ENCODE peak calls at places on chromosomes 11 and 22, in six cellular contexts. I, V, P, H, S and Z are unnamed samples.

GRCh38 chr11:74442601-74443000 is 24.7 kb downstream of the KCNE3 start:
- DNase-seq in P (no peak), V (no peak), I (no peak), H (no peak), S (peak), Z (no peak)

GRCh38 chr11:133835258-133836075 is 9.8 kb downstream of the SPATA19 start:
- DNase-seq in S (peak), I (peak), P (peak), H (peak), V (no peak), Z (peak)

GRCh38 chr11:112967082-112967481 is 5.9 kb downstream of the NCAM1 start:
- DNase-seq in V (no peak), P (no peak), S (no peak), I (no peak), H (no peak), Z (no peak)

GRCh38 chr11:126725521-126725920 is 275.0 kb downstream of the KIRREL3 start:
- DNase-seq in S (no peak), V (no peak), P (no peak), H (no peak), I (no peak), Z (no peak)

GRCh38 chr11:15673408-15673811 is 558.7 kb downstream of the INSC start:
- DNase-seq in H (peak), V (no peak), I (no peak), P (no peak), S (no peak), Z (no peak)

GRCh38 chr11:68954970-68955958 is 25.5 kb downstream of the MRGPRD start:
- DNase-seq in V (peak), H (no peak), I (no peak), P (no peak), S (peak), Z (no peak)

GRCh38 chr11:76783901-76784813 is 1.0 kb downstream of the TSKU start:
- DNase-seq in I (no peak), P (peak), V (peak), S (peak), H (peak), Z (peak)

GRCh38 chr11:20759541-20759940 is 90.2 kb downstream of the NELL1 start:
- DNase-seq in I (no peak), S (no peak), H (no peak), V (no peak), P (no peak), Z (no peak)

GRCh38 chr11:110092577-110093406 is at the start of gene ZC3H12C:
- DNase-seq in P (peak), H (peak), I (no peak), V (peak), S (peak), Z (peak)

GRCh38 chr22:43828711-43829447 is 16.8 kb upstream of the EFCAB6 start:
- DNase-seq in S (peak), V (no peak), I (no peak), H (peak), P (no peak), Z (no peak)

GRCh38 chr11:17605736-17606135 is 58.7 kb downstream of the OTOG start:
- DNase-seq in V (no peak), H (no peak), S (no peak), P (no peak), I (no peak), Z (peak)

GRCh38 chr11:46252373-46252914 is 25.0 kb upstream of the CREB3L1 start:
- DNase-seq in H (no peak), V (peak), I (no peak), S (no peak), P (no peak), Z (no peak)

GRCh38 chr11:128052912-128053641 is 534.3 kb downstream of the ETS1 start:
- DNase-seq in S (peak), I (no peak), H (no peak), V (no peak), P (no peak), Z (no peak)

GRCh38 chr22:44952863-44953790 is 56.7 kb downstream of the PHF21B start:
- DNase-seq in V (no peak), H (no peak), P (no peak), I (no peak), S (no peak), Z (no peak)

DNA sequence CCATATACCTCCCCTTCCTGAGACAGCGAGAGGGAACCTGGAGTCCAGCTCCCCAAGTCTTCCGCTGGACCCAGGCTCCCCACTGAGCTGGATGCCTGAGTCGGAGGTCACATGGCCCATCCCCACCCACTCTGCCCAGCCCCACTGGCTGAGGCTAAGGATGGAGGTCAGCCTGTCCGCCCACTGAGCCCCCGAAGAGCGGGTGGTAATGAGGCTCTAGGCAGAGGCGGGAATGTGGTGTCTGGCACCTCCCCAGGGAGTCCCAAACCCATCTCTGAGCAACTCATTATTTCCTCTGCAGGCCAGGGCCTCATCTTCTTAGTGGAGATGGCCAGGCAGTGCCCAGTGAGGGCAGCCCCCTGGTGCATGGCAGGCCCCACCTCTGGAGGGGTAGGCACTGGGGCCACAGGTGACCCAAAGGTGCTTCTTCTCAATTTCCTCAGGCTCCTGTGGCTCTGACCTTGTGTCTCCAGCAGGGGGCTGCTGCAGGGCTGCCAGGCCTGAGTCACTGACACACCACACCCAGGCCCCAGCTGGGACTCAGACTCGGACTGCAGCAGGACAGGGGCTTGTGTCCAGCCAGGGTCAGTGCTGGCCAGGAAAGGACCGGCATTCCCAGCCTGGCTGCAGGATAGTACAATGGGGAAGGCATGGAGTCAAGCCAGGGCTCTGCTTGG is 10.2 kb upstream of the PDE2A start:
- DNase-seq in V (peak), I (no peak), S (peak), P (peak), H (peak), Z (no peak)
- TF ChIP-seq CTCF in V (peak), I (peak), S (peak), P (peak), H (peak), Z (peak)

DNA sequence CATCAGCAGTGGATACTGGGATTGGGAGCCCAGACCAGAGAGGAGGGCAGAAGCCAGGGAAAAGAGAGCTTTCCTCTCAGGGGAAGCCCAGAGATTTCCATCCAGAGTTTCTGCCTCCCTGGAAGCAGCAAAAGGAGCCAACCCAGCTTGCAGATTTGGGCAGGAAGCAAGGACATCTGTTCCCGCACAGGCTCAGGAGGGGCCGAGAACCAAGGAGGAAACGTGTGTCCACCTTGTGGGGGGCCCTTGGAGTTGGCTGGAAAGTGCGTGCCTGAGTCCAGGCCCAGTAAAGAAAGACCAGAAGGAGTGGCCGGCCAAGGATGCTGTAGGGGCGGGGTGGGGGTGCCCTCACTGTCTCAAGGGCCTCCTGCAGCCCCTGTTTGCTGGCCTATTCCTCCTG is 6.0 kb upstream of the NPTXR start:
- DNase-seq in S (no peak), H (no peak), P (no peak), I (no peak), V (no peak), Z (no peak)
- TF ChIP-seq CTCF in S (no peak), H (no peak), P (no peak), I (no peak), V (no peak), Z (no peak)

GRCh38 chr11:29227816-29228215 is 789.0 kb downstream of the KCNA4 start:
- DNase-seq in P (no peak), H (no peak), V (no peak), S (no peak), I (no peak), Z (no peak)

GRCh38 chr11:29231586-29231985 is 785.2 kb downstream of the KCNA4 start:
- DNase-seq in S (no peak), I (no peak), P (no peak), V (no peak), H (no peak), Z (no peak)

DNA sequence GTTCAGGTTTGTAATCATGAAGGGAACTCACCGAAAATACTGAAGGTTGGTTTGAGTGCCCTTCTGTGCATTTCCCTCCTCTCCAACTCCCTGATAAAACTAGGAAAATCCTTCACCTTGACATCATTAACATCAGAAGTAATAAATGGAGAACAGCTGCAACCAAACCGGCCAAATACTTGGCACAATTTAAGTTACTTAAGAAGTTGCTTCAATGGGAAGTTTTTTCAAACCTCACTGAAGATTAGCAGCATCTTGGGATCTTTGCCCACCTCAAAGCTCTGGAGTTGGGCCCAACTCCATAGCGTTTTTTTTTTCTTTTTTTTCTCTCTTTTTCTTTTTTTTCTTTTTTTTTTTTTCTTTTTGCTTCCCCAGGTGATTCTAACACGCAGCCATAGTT is 784.8 kb downstream of the KCNA4 start:
- DNase-seq in V (no peak), P (no peak), I (no peak), S (no peak), H (no peak), Z (no peak)
- TF ChIP-seq CTCF in V (no peak), P (no peak), I (no peak), S (no peak), H (no peak), Z (no peak)

GRCh38 chr22:31492151-31492550 is 2.5 kb upstream of the EIF4ENIF1 start:
- DNase-seq in P (no peak), V (no peak), I (no peak), S (no peak), H (no peak), Z (no peak)

GRCh38 chr22:31496735-31497146 is 405 bp downstream of the SFI1 start:
- DNase-seq in I (no peak), H (no peak), S (peak), V (no peak), P (peak), Z (no peak)

GRCh38 chr22:31495343-31495742 is 993 bp upstream of the SFI1 start:
- DNase-seq in H (no peak), P (no peak), V (no peak), S (no peak), I (no peak), Z (no peak)

GRCh38 chr22:31497148-31497938 is 1.0 kb downstream of the SFI1 start:
- DNase-seq in H (no peak), V (no peak), P (no peak), S (no peak), I (no peak), Z (no peak)

GRCh38 chr22:31496007-31496734 is at the start of gene SFI1:
- DNase-seq in I (no peak), H (peak), P (peak), S (peak), V (peak), Z (peak)
- TF ChIP-seq CTCF in I (no peak), H (peak), P (no peak), S (peak), V (peak), Z (peak)

DNA sequence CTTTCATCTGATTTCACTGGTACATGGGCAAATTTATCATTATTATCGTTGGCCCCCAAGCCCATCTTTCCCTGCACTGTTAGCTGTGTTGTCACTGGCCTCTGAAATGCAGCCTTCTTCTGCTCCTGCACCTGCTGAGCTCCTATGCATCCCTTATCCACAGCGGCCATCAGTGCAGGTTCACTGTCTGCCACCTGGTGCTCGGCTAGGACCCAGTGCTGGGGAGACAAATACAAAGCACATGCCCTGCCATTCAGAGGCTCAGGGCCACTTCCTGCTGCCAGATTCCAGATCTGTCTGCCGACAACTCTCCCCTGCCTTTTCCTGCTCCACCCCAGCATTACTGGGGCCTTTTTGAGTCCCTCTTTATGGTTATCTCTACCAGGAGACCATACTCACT is 1205.4 kb downstream of the TBC1D22A start:
- DNase-seq in I (no peak), H (no peak), P (no peak), V (no peak), S (no peak), Z (peak)
- TF ChIP-seq CTCF in I (no peak), H (no peak), P (no peak), V (no peak), S (no peak), Z (no peak)

DNA sequence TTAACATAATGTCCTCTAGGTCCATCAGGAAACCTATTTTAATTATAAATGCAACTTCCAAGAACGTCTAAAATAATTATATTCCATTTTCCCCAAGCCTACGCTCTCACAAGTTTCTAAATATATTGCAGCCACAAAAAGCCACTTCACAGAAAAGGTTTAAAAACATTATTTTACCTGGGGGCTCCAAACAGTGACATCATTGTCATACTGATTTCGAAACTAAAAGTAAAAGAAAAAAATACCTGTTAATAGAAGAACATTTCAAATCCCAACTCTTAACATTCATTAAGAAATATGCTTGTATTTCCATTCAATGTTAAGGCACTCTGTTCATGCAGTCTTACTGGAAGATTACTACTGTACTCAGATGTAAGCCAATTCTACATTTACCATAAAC is 1.4 kb downstream of the PSMA1 start:
- DNase-seq in P (no peak), S (no peak), I (no peak), H (no peak), V (no peak), Z (no peak)
- TF ChIP-seq CTCF in P (no peak), S (no peak), I (no peak), H (no peak), V (no peak), Z (no peak)

GRCh38 chr22:27805841-27806240 is 4.3 kb upstream of the MN1 start:
- DNase-seq in S (no peak), H (no peak), I (no peak), P (no peak), V (no peak), Z (no peak)

GRCh38 chr22:27802389-27803079 is 978 bp upstream of the MN1 start:
- DNase-seq in I (no peak), H (no peak), P (no peak), V (no peak), S (no peak), Z (no peak)

GRCh38 chr22:27804016-27804415 is 2.5 kb upstream of the MN1 start:
- DNase-seq in S (no peak), H (no peak), P (no peak), I (no peak), V (no peak), Z (no peak)

GRCh38 chr22:27801616-27802388 is at the start of gene MN1:
- DNase-seq in I (no peak), V (peak), H (peak), S (peak), P (peak), Z (no peak)

DNA sequence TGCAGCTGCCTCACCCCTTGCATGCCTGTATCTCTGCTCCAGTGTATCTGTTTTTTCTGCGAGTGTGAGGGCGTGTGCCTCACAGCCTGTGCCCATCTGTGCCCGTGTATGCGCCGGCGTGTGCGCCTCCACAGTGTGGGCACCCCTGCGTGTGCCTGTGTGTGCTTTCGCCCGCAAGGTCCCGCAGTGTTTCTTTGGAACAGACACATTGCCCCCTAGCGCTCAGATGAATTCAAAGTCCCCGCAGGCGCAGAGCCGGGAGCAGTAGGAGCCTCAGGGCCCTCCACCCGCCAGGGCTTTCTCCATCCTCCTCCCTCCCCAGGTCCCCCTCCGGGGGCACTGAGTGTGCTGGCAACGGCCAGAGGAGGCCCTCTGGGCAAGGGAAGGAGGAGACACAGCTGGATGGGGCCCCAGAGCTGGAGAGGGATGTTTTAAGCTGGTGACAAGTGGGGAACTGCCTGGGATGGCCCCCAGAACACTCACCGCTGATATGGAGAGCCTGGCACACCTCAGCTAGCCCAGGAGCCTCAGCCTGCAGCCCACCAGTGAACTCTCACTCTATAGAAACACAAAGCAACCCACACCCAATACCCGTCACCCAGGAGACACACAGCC is 3.2 kb upstream of the MN1 start:
- DNase-seq in P (peak), V (peak), H (peak), S (peak), I (no peak), Z (no peak)
- TF ChIP-seq CTCF in P (peak), V (peak), H (peak), S (peak), I (peak), Z (peak)

GRCh38 chr11:67288198-67288451 is 978 bp upstream of the ANKRD13D start:
- DNase-seq in S (no peak), I (no peak), P (no peak), H (no peak), V (no peak), Z (no peak)
- TF ChIP-seq CTCF in S (no peak), I (no peak), P (no peak), H (no peak), V (no peak), Z (no peak)